ENCODE peak calls at places on chromosomes 6 and 20, in ten cellular contexts. N is activated CD8-positive, alpha-beta T cell treated with anti-CD3 and anti-CD28 coated beads, Interleukin-2, amount 10 ng/mL, durations not matched to agents 7 days and 5 days; S is HS-5; Q is nephron progenitor cell; K is prostate gland; M is Right ventricle myocardium superior; Z is fibroblast of gingiva; D is activated CD8-positive, alpha-beta memory T cell treated with anti-CD3 and anti-CD28 coated beads, Interleukin-2, amount 10 ng/mL, durations not matched to agents 7 days and 5 days; X is M059J; B is HEK293T. O is an unnamed sample.

GRCh38 chr6:45479834-45480696 is 102.3 kb upstream of the SUPT3H start:
- DNase-seq in N (no peak), S (no peak), Q (no peak), K (no peak), M (no peak), Z (peak), D (no peak), X (peak), B (no peak), O (no peak)

GRCh38 chr20:12925214-12925755 is 83.5 kb upstream of the SPTLC3 start:
- DNase-seq in N (peak), S (peak), Q (peak), K (peak), M (no peak), Z (peak), D (no peak), X (peak), B (peak), O (peak)

GRCh38 chr20:23128461-23129125 is 42.5 kb upstream of the CD93 start:
- DNase-seq in N (no peak), S (no peak), Q (no peak), K (no peak), M (no peak), Z (no peak), D (no peak), X (no peak), B (no peak), O (no peak)

GRCh38 chr6:112190164-112190563 is 64.2 kb downstream of the LAMA4 start:
- DNase-seq in N (no peak), S (no peak), Q (no peak), K (no peak), M (no peak), Z (no peak), D (no peak), X (no peak), B (no peak), O (no peak)

GRCh38 chr6:137229075-137229759 is 10.0 kb upstream of the IFNGR1 start:
- DNase-seq in N (no peak), S (no peak), Q (no peak), K (no peak), M (no peak), Z (no peak), D (no peak), X (no peak), B (no peak), O (no peak)

GRCh38 chr6:107488174-107488874 is 1.6 kb upstream of the SOBP start:
- DNase-seq in N (no peak), S (no peak), Q (peak), K (no peak), M (no peak), Z (no peak), D (no peak), X (no peak), B (no peak), O (no peak)

GRCh38 chr6:149242883-149243282 is 74.6 kb upstream of the TAB2 start:
- DNase-seq in N (no peak), S (no peak), Q (no peak), K (no peak), M (no peak), Z (no peak), D (no peak), X (peak), B (no peak), O (no peak)

GRCh38 chr6:158356586-158357546 is 44.6 kb downstream of the TULP4 start:
- DNase-seq in N (no peak), S (no peak), Q (no peak), K (no peak), M (no peak), Z (no peak), D (no peak), X (no peak), B (no peak), O (no peak)

GRCh38 chr6:156617376-156617775 is 159.8 kb upstream of the ARID1B start:
- DNase-seq in N (no peak), S (no peak), Q (no peak), K (no peak), M (no peak), Z (no peak), D (no peak), X (peak), B (peak), O (peak)

GRCh38 chr6:53928641-53929339 is 134.0 kb downstream of the LRRC1 start:
- DNase-seq in N (no peak), S (no peak), Q (no peak), K (no peak), M (no peak), Z (no peak), D (no peak), X (peak), B (no peak), O (no peak)

GRCh38 chr6:29517728-29518440 is 30.1 kb upstream of the MAS1L start:
- DNase-seq in N (no peak), S (no peak), Q (no peak), K (no peak), M (no peak), Z (no peak), D (peak), X (no peak), B (no peak), O (no peak)